ENCODE peak calls at places on chromosomes 1 and 21, in six cellular contexts. One of them, this sample, is unnamed.

GRCh38 chr1:211583011-211583995 is 4.3 kb upstream of the SLC30A1 start:
- DNase-seq in fibroblast of lung: no peak
- DNase-seq in cardiac muscle cell: no peak
- DNase-seq in CD4-positive, alpha-beta T cell: no peak
- DNase-seq in lower lobe of right lung: no peak
- DNase-seq in RWPE1: no peak
- DNase-seq in this sample: no peak

GRCh38 chr1:206111528-206111927 is 5.7 kb downstream of the AVPR1B start:
- DNase-seq in RWPE1: peak; percentile 73
- DNase-seq in CD4-positive, alpha-beta T cell: no peak
- DNase-seq in lower lobe of right lung: no peak
- DNase-seq in fibroblast of lung: no peak
- DNase-seq in cardiac muscle cell: peak; percentile 38
- DNase-seq in this sample: no peak

GRCh38 chr1:24276791-24277190 is 42.4 kb upstream of the GRHL3 start:
- DNase-seq in lower lobe of right lung: no peak
- DNase-seq in cardiac muscle cell: peak; percentile 46
- DNase-seq in CD4-positive, alpha-beta T cell: no peak
- DNase-seq in fibroblast of lung: no peak
- DNase-seq in RWPE1: no peak
- DNase-seq in this sample: no peak

GRCh38 chr1:230332429-230333088 is 93.6 kb downstream of the PGBD5 start:
- DNase-seq in fibroblast of lung: peak; percentile 40
- DNase-seq in cardiac muscle cell: no peak
- DNase-seq in lower lobe of right lung: no peak
- DNase-seq in RWPE1: no peak
- DNase-seq in CD4-positive, alpha-beta T cell: no peak
- DNase-seq in this sample: no peak

GRCh38 chr1:165897326-165898303 is 70.2 kb downstream of the UCK2 start:
- DNase-seq in RWPE1: no peak
- DNase-seq in cardiac muscle cell: peak; percentile 49
- DNase-seq in CD4-positive, alpha-beta T cell: no peak
- DNase-seq in lower lobe of right lung: no peak
- DNase-seq in fibroblast of lung: peak; percentile 34
- DNase-seq in this sample: no peak

GRCh38 chr1:81264976-81265375 is 535.8 kb upstream of the ADGRL2 start:
- DNase-seq in RWPE1: no peak
- DNase-seq in fibroblast of lung: no peak
- DNase-seq in lower lobe of right lung: no peak
- DNase-seq in cardiac muscle cell: no peak
- DNase-seq in CD4-positive, alpha-beta T cell: no peak
- DNase-seq in this sample: no peak

GRCh38 chr1:52355847-52356505 is 10.0 kb downstream of the CC2D1B start:
- DNase-seq in cardiac muscle cell: no peak
- DNase-seq in CD4-positive, alpha-beta T cell: no peak
- DNase-seq in RWPE1: no peak
- DNase-seq in fibroblast of lung: no peak
- DNase-seq in lower lobe of right lung: no peak
- DNase-seq in this sample: no peak

GRCh38 chr1:50873458-50874187 is 86.4 kb downstream of the FAF1 start:
- DNase-seq in RWPE1: peak; percentile 2
- DNase-seq in lower lobe of right lung: peak; percentile 60
- DNase-seq in CD4-positive, alpha-beta T cell: peak; percentile 48
- DNase-seq in cardiac muscle cell: peak; percentile 74
- DNase-seq in fibroblast of lung: peak; percentile 72
- DNase-seq in this sample: no peak

GRCh38 chr1:12454406-12455391 is 163.3 kb downstream of the DHRS3 start:
- DNase-seq in lower lobe of right lung: no peak
- DNase-seq in fibroblast of lung: peak; percentile 94
- DNase-seq in RWPE1: no peak
- DNase-seq in cardiac muscle cell: peak; percentile 82
- DNase-seq in CD4-positive, alpha-beta T cell: no peak
- DNase-seq in this sample: no peak

GRCh38 chr1:47487332-47487731 is 49.5 kb downstream of the FOXD2 start:
- DNase-seq in cardiac muscle cell: no peak
- DNase-seq in fibroblast of lung: no peak
- DNase-seq in RWPE1: no peak
- DNase-seq in CD4-positive, alpha-beta T cell: no peak
- DNase-seq in lower lobe of right lung: no peak
- DNase-seq in this sample: no peak

GRCh38 chr1:8941906-8942305 is 3.8 kb upstream of the CA6 start:
- DNase-seq in CD4-positive, alpha-beta T cell: no peak
- DNase-seq in RWPE1: peak; percentile 88
- DNase-seq in cardiac muscle cell: peak; percentile 80
- DNase-seq in lower lobe of right lung: no peak
- DNase-seq in fibroblast of lung: peak; percentile 94
- DNase-seq in this sample: no peak

GRCh38 chr1:63773496-63773814 is 362 bp upstream of the ROR1 start:
- DNase-seq in CD4-positive, alpha-beta T cell: no peak
- DNase-seq in RWPE1: no peak
- DNase-seq in cardiac muscle cell: no peak
- DNase-seq in lower lobe of right lung: no peak
- DNase-seq in fibroblast of lung: no peak
- DNase-seq in this sample: no peak

GRCh38 chr1:98046031-98046641 is 125.3 kb upstream of the DPYD start:
- DNase-seq in lower lobe of right lung: peak; percentile 40
- DNase-seq in cardiac muscle cell: peak; percentile 63
- DNase-seq in fibroblast of lung: peak; percentile 67
- DNase-seq in CD4-positive, alpha-beta T cell: no peak
- DNase-seq in RWPE1: peak; percentile 1
- DNase-seq in this sample: no peak

GRCh38 chr1:33697816-33698215 is 166.1 kb upstream of the HMGB4 start:
- DNase-seq in cardiac muscle cell: no peak
- DNase-seq in lower lobe of right lung: no peak
- DNase-seq in fibroblast of lung: no peak
- DNase-seq in RWPE1: no peak
- DNase-seq in CD4-positive, alpha-beta T cell: no peak
- DNase-seq in this sample: no peak

GRCh38 chr1:166944186-166944967 is 31.0 kb downstream of the ILDR2 start:
- DNase-seq in fibroblast of lung: peak; percentile 98
- DNase-seq in lower lobe of right lung: no peak
- DNase-seq in cardiac muscle cell: peak; percentile 73
- DNase-seq in CD4-positive, alpha-beta T cell: no peak
- DNase-seq in RWPE1: no peak
- DNase-seq in this sample: no peak

GRCh38 chr1:24763671-24764070 is 18.4 kb downstream of the CLIC4 start:
- DNase-seq in RWPE1: no peak
- DNase-seq in fibroblast of lung: no peak
- DNase-seq in cardiac muscle cell: no peak
- DNase-seq in lower lobe of right lung: no peak
- DNase-seq in CD4-positive, alpha-beta T cell: no peak
- DNase-seq in this sample: no peak

GRCh38 chr1:210144736-210145135 is 87.9 kb upstream of the SERTAD4 start:
- DNase-seq in fibroblast of lung: peak; percentile 22
- DNase-seq in lower lobe of right lung: no peak
- DNase-seq in CD4-positive, alpha-beta T cell: no peak
- DNase-seq in RWPE1: peak; percentile 56
- DNase-seq in cardiac muscle cell: no peak
- DNase-seq in this sample: no peak

GRCh38 chr1:160143695-160144094 is 7.7 kb upstream of the ATP1A4 start:
- DNase-seq in CD4-positive, alpha-beta T cell: no peak
- DNase-seq in fibroblast of lung: no peak
- DNase-seq in RWPE1: no peak
- DNase-seq in cardiac muscle cell: no peak
- DNase-seq in lower lobe of right lung: no peak
- DNase-seq in this sample: no peak

GRCh38 chr1:92851729-92852128 is 19.9 kb downstream of the RPL5 start:
- DNase-seq in lower lobe of right lung: no peak
- DNase-seq in RWPE1: no peak
- DNase-seq in cardiac muscle cell: peak; percentile 46
- DNase-seq in fibroblast of lung: no peak
- DNase-seq in CD4-positive, alpha-beta T cell: no peak
- DNase-seq in this sample: no peak

GRCh38 chr1:203090667-203091320 is 5.0 kb upstream of the MYOG start:
- DNase-seq in CD4-positive, alpha-beta T cell: no peak
- DNase-seq in lower lobe of right lung: no peak
- DNase-seq in fibroblast of lung: peak; percentile 29
- DNase-seq in RWPE1: no peak
- DNase-seq in cardiac muscle cell: no peak
- DNase-seq in this sample: no peak

GRCh38 chr21:41712201-41712600 is 54.7 kb downstream of the RIPK4 start:
- DNase-seq in lower lobe of right lung: no peak
- DNase-seq in CD4-positive, alpha-beta T cell: no peak
- DNase-seq in fibroblast of lung: no peak
- DNase-seq in RWPE1: no peak
- DNase-seq in cardiac muscle cell: no peak
- DNase-seq in this sample: no peak

GRCh38 chr21:37155216-37155615 is 82.2 kb downstream of the TTC3 start:
- DNase-seq in CD4-positive, alpha-beta T cell: no peak
- DNase-seq in fibroblast of lung: peak; percentile 32
- DNase-seq in cardiac muscle cell: no peak
- DNase-seq in lower lobe of right lung: no peak
- DNase-seq in RWPE1: no peak
- DNase-seq in this sample: no peak

GRCh38 chr1:23727362-23727811 is 15.9 kb upstream of the ELOA start:
- DNase-seq in fibroblast of lung: no peak
- DNase-seq in RWPE1: no peak
- DNase-seq in cardiac muscle cell: peak; percentile 97
- DNase-seq in lower lobe of right lung: peak; percentile 92
- DNase-seq in CD4-positive, alpha-beta T cell: no peak
- DNase-seq in this sample: no peak

GRCh38 chr1:21783679-21784603 is 992 bp upstream of the USP48 start:
- DNase-seq in RWPE1: no peak
- DNase-seq in cardiac muscle cell: peak; percentile 99
- DNase-seq in CD4-positive, alpha-beta T cell: no peak
- DNase-seq in fibroblast of lung: peak; percentile 96
- DNase-seq in lower lobe of right lung: peak; percentile 53
- DNase-seq in this sample: no peak

GRCh38 chr1:27049607-27050006 is 37.0 kb upstream of the TENT5B start:
- DNase-seq in fibroblast of lung: no peak
- DNase-seq in CD4-positive, alpha-beta T cell: no peak
- DNase-seq in RWPE1: no peak
- DNase-seq in lower lobe of right lung: no peak
- DNase-seq in cardiac muscle cell: no peak
- DNase-seq in this sample: no peak

GRCh38 chr1:11042995-11043874 is 3.8 kb downstream of the MASP2 start:
- DNase-seq in CD4-positive, alpha-beta T cell: no peak
- DNase-seq in cardiac muscle cell: no peak
- DNase-seq in RWPE1: no peak
- DNase-seq in fibroblast of lung: no peak
- DNase-seq in lower lobe of right lung: peak; percentile 24
- DNase-seq in this sample: no peak

GRCh38 chr1:85490270-85490669 is 25.3 kb upstream of the DDAH1 start:
- DNase-seq in lower lobe of right lung: no peak
- DNase-seq in RWPE1: no peak
- DNase-seq in CD4-positive, alpha-beta T cell: no peak
- DNase-seq in cardiac muscle cell: no peak
- DNase-seq in fibroblast of lung: no peak
- DNase-seq in this sample: no peak

GRCh38 chr1:178010674-178011073 is 40.8 kb upstream of the SEC16B start:
- DNase-seq in RWPE1: no peak
- DNase-seq in CD4-positive, alpha-beta T cell: no peak
- DNase-seq in fibroblast of lung: no peak
- DNase-seq in cardiac muscle cell: no peak
- DNase-seq in lower lobe of right lung: no peak
- DNase-seq in this sample: no peak

DNA sequence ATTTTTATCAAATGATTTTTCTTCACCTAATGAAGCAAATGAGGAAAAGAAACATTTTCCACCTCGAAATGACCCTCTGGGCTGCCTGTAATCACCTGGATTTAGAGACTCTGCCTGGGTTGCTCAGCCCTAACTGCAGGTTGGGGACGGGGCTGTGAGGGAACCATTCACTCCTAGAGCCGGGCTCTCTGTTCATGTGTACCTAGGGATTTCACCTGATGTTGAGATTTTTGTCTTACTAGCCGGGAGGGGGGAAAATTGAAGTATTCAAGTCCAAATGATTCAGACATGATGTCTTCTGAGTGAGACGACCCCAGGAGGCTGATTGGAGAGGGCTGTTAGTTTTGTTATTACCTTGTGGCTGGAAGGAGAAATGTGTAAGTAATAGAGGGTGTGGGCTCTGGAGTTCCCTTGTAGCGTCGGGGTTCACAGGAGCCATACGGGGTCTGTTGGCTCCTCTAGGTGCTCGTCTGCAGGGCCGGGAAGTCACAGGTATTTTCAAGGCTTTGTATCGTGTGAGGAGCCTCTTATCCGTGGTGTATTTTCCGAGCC is 42.3 kb upstream of the PWP2 start:
- DNase-seq in cardiac muscle cell: no peak
- DNase-seq in fibroblast of lung: no peak
- DNase-seq in lower lobe of right lung: no peak
- DNase-seq in RWPE1: no peak
- DNase-seq in CD4-positive, alpha-beta T cell: no peak
- DNase-seq in this sample: no peak
- H3K27ac ChIP-seq in cardiac muscle cell: no peak overlapping the region
- H3K27ac ChIP-seq in fibroblast of lung: no peak overlapping the region
- H3K27ac ChIP-seq in lower lobe of right lung: no peak overlapping the region
- H3K27ac ChIP-seq in RWPE1: peak overlapping the region; percentile 19
- H3K27ac ChIP-seq in CD4-positive, alpha-beta T cell: peak overlapping the region; percentile 55
- H3K27ac ChIP-seq in this sample: no peak overlapping the region

GRCh38 chr1:185610954-185611353 is 123.2 kb upstream of the HMCN1 start:
- DNase-seq in fibroblast of lung: no peak
- DNase-seq in RWPE1: no peak
- DNase-seq in CD4-positive, alpha-beta T cell: no peak
- DNase-seq in cardiac muscle cell: no peak
- DNase-seq in lower lobe of right lung: no peak
- DNase-seq in this sample: no peak
- H3K27ac ChIP-seq in fibroblast of lung: no peak overlapping the region
- H3K27ac ChIP-seq in RWPE1: no peak overlapping the region
- H3K27ac ChIP-seq in CD4-positive, alpha-beta T cell: no peak overlapping the region
- H3K27ac ChIP-seq in cardiac muscle cell: no peak overlapping the region
- H3K27ac ChIP-seq in lower lobe of right lung: no peak overlapping the region
- H3K27ac ChIP-seq in this sample: no peak overlapping the region

GRCh38 chr1:111990878-111991760 is 1.7 kb upstream of the KCND3 start:
- DNase-seq in cardiac muscle cell: peak; percentile 67
- DNase-seq in RWPE1: peak; percentile 75
- DNase-seq in CD4-positive, alpha-beta T cell: no peak
- DNase-seq in lower lobe of right lung: peak; percentile 79
- DNase-seq in fibroblast of lung: peak; percentile 36
- DNase-seq in this sample: peak; percentile 39
- H3K27ac ChIP-seq in cardiac muscle cell: no peak overlapping the region
- H3K27ac ChIP-seq in RWPE1: peak overlapping the region; percentile 19
- H3K27ac ChIP-seq in CD4-positive, alpha-beta T cell: no peak overlapping the region
- H3K27ac ChIP-seq in lower lobe of right lung: no peak overlapping the region
- H3K27ac ChIP-seq in fibroblast of lung: no peak overlapping the region
- H3K27ac ChIP-seq in this sample: peak overlapping the region; percentile 62

GRCh38 chr1:150558328-150558727 is 9.1 kb downstream of the ADAMTSL4 start:
- DNase-seq in CD4-positive, alpha-beta T cell: no peak
- DNase-seq in fibroblast of lung: no peak
- DNase-seq in lower lobe of right lung: no peak
- DNase-seq in cardiac muscle cell: no peak
- DNase-seq in RWPE1: no peak
- DNase-seq in this sample: no peak

GRCh38 chr1:150560576-150560975 is 11.4 kb downstream of the ADAMTSL4 start:
- DNase-seq in lower lobe of right lung: no peak
- DNase-seq in CD4-positive, alpha-beta T cell: no peak
- DNase-seq in fibroblast of lung: no peak
- DNase-seq in cardiac muscle cell: no peak
- DNase-seq in RWPE1: no peak
- DNase-seq in this sample: no peak

GRCh38 chr1:150558761-150559626 is 9.8 kb downstream of the ADAMTSL4 start:
- DNase-seq in RWPE1: no peak
- DNase-seq in CD4-positive, alpha-beta T cell: no peak
- DNase-seq in cardiac muscle cell: peak; percentile 65
- DNase-seq in lower lobe of right lung: peak; percentile 74
- DNase-seq in fibroblast of lung: no peak
- DNase-seq in this sample: no peak

GRCh38 chr1:150560011-150560438 is 10.8 kb downstream of the ADAMTSL4 start:
- DNase-seq in fibroblast of lung: no peak
- DNase-seq in CD4-positive, alpha-beta T cell: peak; percentile 56
- DNase-seq in cardiac muscle cell: peak; percentile 62
- DNase-seq in RWPE1: peak; percentile 47
- DNase-seq in lower lobe of right lung: peak; percentile 86
- DNase-seq in this sample: peak; percentile 38

GRCh38 chr1:150559627-150560010 is 10.4 kb downstream of the ADAMTSL4 start:
- DNase-seq in fibroblast of lung: no peak
- DNase-seq in lower lobe of right lung: peak; percentile 57
- DNase-seq in cardiac muscle cell: no peak
- DNase-seq in RWPE1: no peak
- DNase-seq in CD4-positive, alpha-beta T cell: no peak
- DNase-seq in this sample: no peak
- H3K27ac ChIP-seq in fibroblast of lung: no peak overlapping the region
- H3K27ac ChIP-seq in lower lobe of right lung: peak overlapping the region; percentile 99
- H3K27ac ChIP-seq in cardiac muscle cell: no peak overlapping the region
- H3K27ac ChIP-seq in RWPE1: peak overlapping the region; percentile 100
- H3K27ac ChIP-seq in CD4-positive, alpha-beta T cell: no peak overlapping the region
- H3K27ac ChIP-seq in this sample: peak overlapping the region; percentile 9